ENCODE peak calls at places on chromosomes 6 and 20, in six cellular contexts. O is tibial artery, U is sigmoid colon, V is psoas muscle, M is endodermal cell, G is brain microvascular endothelial cell. E is an unnamed sample. For H3K27me3, the result is how much of the 10 kb centered on the place peaks cover.

GRCh38 chr6:53246924-53247323 is 98.3 kb upstream of the GCM1 start:
- DNase-seq in O (no peak), U (no peak), V (no peak), M (no peak), G (no peak), E (no peak)

GRCh38 chr6:43532201-43532600 is 15.3 kb downstream of the POLR1C start:
- DNase-seq in O (no peak), U (no peak), V (no peak), M (no peak), G (no peak), E (no peak)

GRCh38 chr20:49340161-49340966 is 62.5 kb upstream of the ZNFX1 start:
- DNase-seq in O (peak), U (peak), V (peak), M (no peak), G (no peak), E (no peak)

GRCh38 chr6:25288518-25288917 is 9.3 kb downstream of the CARMIL1 start:
- DNase-seq in O (no peak), U (no peak), V (no peak), M (no peak), G (no peak), E (no peak)

GRCh38 chr20:46433051-46433450 is 26.6 kb upstream of the ELMO2 start:
- DNase-seq in O (no peak), U (no peak), V (no peak), M (no peak), G (no peak), E (no peak)

GRCh38 chr6:137233561-137234504 is 14.6 kb upstream of the IFNGR1 start:
- DNase-seq in O (peak), U (no peak), V (peak), M (no peak), G (peak), E (no peak)

GRCh38 chr20:50680106-50680960 is 11.0 kb downstream of the RIPOR3 start:
- DNase-seq in O (peak), U (no peak), V (peak), M (no peak), G (no peak), E (no peak)

GRCh38 chr20:53828673-53829085 is 235.0 kb upstream of the ZNF217 start:
- DNase-seq in O (peak), U (peak), V (no peak), M (peak), G (peak), E (no peak)

GRCh38 chr6:143301204-143301603 is 149.3 kb downstream of the ADAT2 start:
- DNase-seq in O (no peak), U (no peak), V (no peak), M (no peak), G (no peak), E (no peak)

GRCh38 chr20:37342231-37343177 is 3.4 kb upstream of the SRC start:
- DNase-seq in O (no peak), U (no peak), V (no peak), M (peak), G (no peak), E (peak)

GRCh38 chr6:56491606-56492328 is 150.9 kb downstream of the DST start:
- DNase-seq in O (peak), U (no peak), V (peak), M (no peak), G (peak), E (no peak)

GRCh38 chr6:134551245-134551960 is 233.5 kb upstream of the SGK1 start:
- DNase-seq in O (no peak), U (no peak), V (no peak), M (no peak), G (peak), E (no peak)

GRCh38 chr6:158645064-158646022 is 800 bp upstream of the DYNLT1 start:
- DNase-seq in O (no peak), U (peak), V (no peak), M (no peak), G (no peak), E (no peak)

GRCh38 chr6:154824076-154824475 is 90.9 kb downstream of the SCAF8 start:
- DNase-seq in O (no peak), U (no peak), V (no peak), M (no peak), G (peak), E (no peak)

GRCh38 chr6:32938494-32938893 is 2.3 kb downstream of the HLA-DMB start:
- DNase-seq in O (no peak), U (no peak), V (no peak), M (no peak), G (no peak), E (no peak)

GRCh38 chr20:38141154-38141888 is 23.7 kb downstream of the TGM2 start:
- DNase-seq in O (no peak), U (no peak), V (no peak), M (no peak), G (no peak), E (peak)

GRCh38 chr6:12160350-12160749 is 129.8 kb upstream of the EDN1 start:
- DNase-seq in O (peak), U (peak), V (no peak), M (no peak), G (peak), E (no peak)

GRCh38 chr6:45668705-45669104 is 291.0 kb upstream of the SUPT3H start:
- DNase-seq in O (no peak), U (no peak), V (no peak), M (peak), G (no peak), E (no peak)

GRCh38 chr6:125858427-125859320 is 67.9 kb downstream of the NCOA7 start:
- DNase-seq in O (peak), U (peak), V (no peak), M (peak), G (peak), E (no peak)

GRCh38 chr6:23498013-23498412 is 628.0 kb upstream of the NRSN1 start:
- DNase-seq in O (no peak), U (no peak), V (no peak), M (no peak), G (peak), E (no peak)

GRCh38 chr6:53059648-53060589 is 5.3 kb upstream of the FBXO9 start:
- DNase-seq in O (no peak), U (no peak), V (no peak), M (no peak), G (no peak), E (no peak)

GRCh38 chr6:167543602-167544506 is 219.0 kb downstream of the TTLL2 start:
- DNase-seq in O (no peak), U (peak), V (no peak), M (no peak), G (peak), E (no peak)

GRCh38 chr6:156886409-156886808 is 109.2 kb downstream of the ARID1B start:
- DNase-seq in O (no peak), U (no peak), V (no peak), M (no peak), G (peak), E (no peak)

GRCh38 chr6:143542915-143543314 is 31.4 kb upstream of the FUCA2 start:
- DNase-seq in O (no peak), U (no peak), V (no peak), M (no peak), G (no peak), E (no peak)

GRCh38 chr6:162443101-162443500 is 284.5 kb downstream of the PRKN start:
- DNase-seq in O (no peak), U (no peak), V (no peak), M (no peak), G (no peak), E (no peak)

GRCh38 chr20:45629496-45630100 is at the start of gene WFDC10A:
- DNase-seq in O (peak), U (no peak), V (no peak), M (peak), G (peak), E (no peak)

GRCh38 chr6:170269873-170270541 is 20.9 kb downstream of the DLL1 start:
- DNase-seq in O (no peak), U (no peak), V (no peak), M (no peak), G (no peak), E (peak)

GRCh38 chr20:44287272-44288097 is 23.5 kb downstream of the FITM2 start:
- DNase-seq in O (no peak), U (no peak), V (no peak), M (no peak), G (no peak), E (no peak)

GRCh38 chr20:32485126-32485769 is 99.9 kb downstream of the NOL4L start:
- DNase-seq in O (peak), U (peak), V (peak), M (peak), G (peak), E (peak)
- H3K27ac ChIP-seq in O (no peak), U (peak), V (no peak), M (peak), G (peak), E (peak)

DNA sequence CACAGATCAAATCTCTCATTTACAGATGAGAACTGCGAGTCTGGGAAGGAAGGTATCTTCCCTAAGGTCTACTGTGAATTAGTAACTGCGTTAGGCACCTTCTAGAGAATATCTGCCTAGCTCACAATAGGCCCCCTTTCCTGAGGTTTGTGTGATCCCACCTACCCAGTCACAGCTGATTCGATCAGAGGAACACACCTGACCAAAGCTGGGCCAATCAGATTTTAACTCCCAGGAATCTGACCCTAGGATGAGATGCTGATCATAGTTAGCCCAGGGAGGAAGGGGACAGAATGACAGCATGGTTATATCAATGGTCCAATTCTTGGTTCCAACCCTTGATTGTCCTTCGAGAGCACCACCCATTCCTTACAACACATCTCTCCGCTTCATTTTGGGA is 7.4 kb upstream of the CCDC167 start:
- DNase-seq in O (no peak), U (no peak), V (no peak), M (peak), G (no peak), E (no peak)
- H3K27me3 ChIP-seq in O (under half), U (under half), V (under half), M (under half), G (under half), E (under half)

GRCh38 chr6:1622851-1623768 is 13.4 kb downstream of the FOXC1 start:
- DNase-seq in O (no peak), U (peak), V (no peak), M (peak), G (no peak), E (peak)
- H3K27ac ChIP-seq in O (peak), U (peak), V (no peak), M (no peak), G (no peak), E (no peak)

GRCh38 chr6:28810655-28811053 is 113.1 kb downstream of the TRIM27 start:
- DNase-seq in O (no peak), U (no peak), V (no peak), M (no peak), G (no peak), E (no peak)

GRCh38 chr6:28811873-28812272 is 111.9 kb downstream of the TRIM27 start:
- DNase-seq in O (no peak), U (no peak), V (no peak), M (peak), G (no peak), E (no peak)

GRCh38 chr6:28807682-28808280 is 116.0 kb downstream of the TRIM27 start:
- DNase-seq in O (no peak), U (no peak), V (no peak), M (peak), G (peak), E (no peak)

GRCh38 chr6:28809947-28810654 is 113.7 kb downstream of the TRIM27 start:
- DNase-seq in O (no peak), U (no peak), V (no peak), M (peak), G (no peak), E (no peak)

GRCh38 chr6:28808383-28808782 is 115.4 kb downstream of the TRIM27 start:
- DNase-seq in O (no peak), U (no peak), V (no peak), M (no peak), G (no peak), E (no peak)
- H3K27me3 ChIP-seq in O (under half), U (half or more), V (half or more), M (half or more), G (under half), E (half or more)

DNA sequence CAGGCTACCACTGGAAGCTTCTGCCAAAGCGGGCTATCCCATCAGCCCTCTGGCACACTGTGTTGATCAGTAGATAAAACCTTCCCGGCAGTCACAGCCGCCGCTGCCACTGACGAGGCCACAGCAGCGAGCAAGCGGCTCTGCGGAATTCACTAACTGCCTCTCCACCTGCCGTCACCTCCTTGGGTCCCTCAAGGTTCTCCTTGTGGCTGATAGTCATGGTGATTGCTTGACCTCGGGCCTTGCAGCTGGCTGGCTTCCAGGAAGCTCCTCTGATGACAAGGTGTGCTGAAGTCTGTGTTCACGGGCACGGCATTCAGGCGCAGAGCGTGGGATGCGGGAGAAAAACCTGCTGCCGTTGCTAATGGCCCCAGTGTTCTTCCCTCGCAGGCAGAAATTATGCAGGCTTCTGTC is 315.8 kb downstream of the TFAP2A start:
- DNase-seq in O (no peak), U (no peak), V (no peak), M (peak), G (no peak), E (no peak)
- H3K27ac ChIP-seq in O (no peak), U (no peak), V (no peak), M (peak), G (no peak), E (no peak)

GRCh38 chr6:26327450-26328264 is 37.3 kb upstream of the BTN3A2 start:
- DNase-seq in O (no peak), U (no peak), V (no peak), M (peak), G (peak), E (no peak)
- H3K27me3 ChIP-seq in O (under half), U (half or more), V (half or more), M (under half), G (under half), E (under half)

DNA sequence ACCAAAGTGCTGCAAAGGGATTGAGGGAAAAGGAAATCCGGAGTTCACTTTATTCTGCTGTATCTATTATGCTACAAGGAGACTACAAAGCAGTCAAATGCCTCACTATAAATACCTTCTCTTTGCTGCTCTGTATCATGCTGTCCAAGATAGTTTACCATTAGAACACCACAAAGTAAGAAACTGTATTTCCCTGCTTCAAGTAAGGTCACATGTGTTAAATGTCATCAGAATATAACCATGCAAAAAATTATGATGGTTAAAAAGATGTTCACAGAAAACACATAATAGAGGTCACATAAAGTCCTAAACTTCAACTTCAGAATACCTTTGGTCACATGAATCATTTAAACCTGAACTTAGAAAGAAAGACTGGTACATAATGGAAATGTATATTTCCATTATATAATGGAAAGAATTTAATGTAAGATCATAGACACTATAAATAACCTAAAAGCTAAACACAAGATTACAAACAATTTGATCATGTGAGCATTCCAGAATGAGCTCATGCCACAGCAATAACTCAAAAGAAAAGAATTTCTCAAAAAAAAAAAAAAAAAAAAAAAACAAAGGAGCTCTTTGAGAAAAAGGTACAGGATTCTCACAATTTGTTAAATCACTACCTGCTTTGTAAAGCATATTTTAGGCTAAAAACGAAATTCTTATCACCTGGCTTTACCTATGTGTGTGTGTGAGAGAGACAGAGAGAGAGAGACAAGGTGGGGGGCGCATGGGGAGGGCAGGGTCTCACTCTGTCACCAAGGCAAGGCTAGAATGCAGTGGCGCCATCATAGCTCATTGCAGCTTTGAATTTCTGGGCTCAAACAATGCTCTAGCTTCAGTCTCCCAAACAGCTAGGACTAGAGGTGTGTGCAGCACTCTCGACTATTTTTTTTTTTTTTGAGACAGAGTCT is 58.7 kb downstream of the KIF13A start:
- DNase-seq in O (no peak), U (no peak), V (no peak), M (no peak), G (no peak), E (no peak)
- H3K27ac ChIP-seq in O (peak), U (peak), V (peak), M (no peak), G (peak), E (peak)

GRCh38 chr20:59576216-59576953 is 28.0 kb upstream of the PHACTR3 start:
- DNase-seq in O (no peak), U (no peak), V (no peak), M (peak), G (no peak), E (peak)
- H3K27me3 ChIP-seq in O (under half), U (under half), V (under half), M (half or more), G (under half), E (half or more)

DNA sequence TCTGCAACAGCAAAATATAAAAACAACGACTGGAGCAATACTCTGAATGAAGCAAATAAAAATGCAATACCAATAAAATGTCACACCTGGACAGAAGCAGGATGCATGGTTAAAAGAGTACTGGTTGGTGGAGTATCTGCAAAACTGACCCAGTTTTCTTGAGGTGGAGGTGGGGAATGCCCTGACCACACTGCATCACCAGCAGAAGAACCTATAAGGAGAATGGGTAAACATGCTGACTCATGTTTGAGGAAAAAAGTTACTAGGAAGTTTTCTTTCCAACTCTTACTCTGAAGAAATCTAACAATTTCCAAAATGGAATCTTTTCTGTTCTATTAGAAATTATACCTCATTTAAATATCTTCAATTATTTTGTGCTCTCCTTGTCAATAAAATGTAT is 43.6 kb downstream of the REPS1 start:
- DNase-seq in O (no peak), U (no peak), V (no peak), M (no peak), G (peak), E (no peak)
- H3K27ac ChIP-seq in O (no peak), U (no peak), V (no peak), M (no peak), G (peak), E (peak)

GRCh38 chr20:9508240-9508661 is 6.1 kb upstream of the LAMP5 start:
- DNase-seq in O (no peak), U (no peak), V (no peak), M (no peak), G (no peak), E (no peak)

GRCh38 chr20:9508696-9509178 is 5.7 kb upstream of the LAMP5 start:
- DNase-seq in O (no peak), U (no peak), V (no peak), M (no peak), G (no peak), E (no peak)

GRCh38 chr20:9507544-9508239 is 6.7 kb upstream of the LAMP5 start:
- DNase-seq in O (no peak), U (no peak), V (no peak), M (peak), G (no peak), E (no peak)

GRCh38 chr20:9514072-9514460 is 324 bp upstream of the LAMP5 start:
- DNase-seq in O (no peak), U (no peak), V (no peak), M (no peak), G (no peak), E (no peak)

DNA sequence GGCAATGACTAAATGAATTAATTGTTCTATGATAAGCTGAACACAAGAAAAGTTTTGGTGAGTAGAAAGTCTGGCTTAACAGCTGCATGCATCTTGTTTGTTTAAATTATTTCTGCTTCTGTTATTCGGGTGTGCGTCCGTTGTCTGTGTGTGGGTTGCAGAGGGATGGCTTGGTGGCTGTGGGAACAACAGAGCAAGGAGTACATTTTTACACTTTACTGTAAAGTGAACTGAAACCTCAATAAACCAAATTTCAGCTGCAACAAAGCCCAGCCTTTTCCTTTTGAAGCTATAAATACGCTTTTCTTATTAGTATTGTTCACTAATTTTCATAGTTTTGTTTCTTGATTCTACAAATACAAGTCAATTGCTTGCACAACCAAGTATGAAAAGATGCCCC is 3.5 kb upstream of the LAMP5 start:
- DNase-seq in O (no peak), U (no peak), V (no peak), M (no peak), G (no peak), E (no peak)
- H3K27me3 ChIP-seq in O (under half), U (under half), V (half or more), M (half or more), G (half or more), E (half or more)